ENCODE peak calls at places on chromosomes 3 and 15, in four cellular contexts. Q is esophagus squamous epithelium, N is IMR-90, U is lower leg skin. H is an unnamed sample.

GRCh38 chr3:131749826-131750225 is 247.1 kb upstream of the MRPL3 start:
- DNase-seq in U (no peak), Q (no peak), N (no peak), H (no peak)

GRCh38 chr15:82646250-82647044 is 716 bp downstream of the CPEB1 start:
- DNase-seq in N (no peak), U (no peak), Q (no peak), H (no peak)

GRCh38 chr15:70827721-70828120 is 26.2 kb downstream of the LARP6 start:
- DNase-seq in U (no peak), Q (no peak), N (no peak), H (no peak)

GRCh38 chr3:130345487-130346079 is at the start of gene COL6A5:
- DNase-seq in N (no peak), U (no peak), Q (no peak), H (no peak)

GRCh38 chr3:153090973-153091372 is 71.1 kb upstream of the RAP2B start:
- DNase-seq in U (no peak), N (no peak), Q (no peak), H (no peak)

GRCh38 chr15:78034495-78035191 is 42.9 kb downstream of the TBC1D2B start:
- DNase-seq in U (peak; percentile 86), Q (no peak), N (peak; percentile 38), H (peak; percentile 92)

GRCh38 chr3:62036726-62037125 is 336.6 kb downstream of the FEZF2 start:
- DNase-seq in Q (no peak), U (no peak), N (no peak), H (no peak)

GRCh38 chr15:101536875-101537405 is 47.4 kb upstream of the PCSK6 start:
- DNase-seq in Q (no peak), N (no peak), U (peak; percentile 66), H (no peak)

GRCh38 chr3:52053307-52054304 is 2.8 kb downstream of the DUSP7 start:
- DNase-seq in U (peak; percentile 93), Q (no peak), N (peak; percentile 29), H (peak; percentile 76)

GRCh38 chr3:102129774-102130608 is 280.7 kb downstream of the NFKBIZ start:
- DNase-seq in Q (no peak), U (no peak), N (peak; percentile 86), H (peak; percentile 4)

GRCh38 chr15:67011620-67012005 is 53.8 kb upstream of the SMAD3 start:
- DNase-seq in N (no peak), U (no peak), Q (no peak), H (no peak)

GRCh38 chr3:98906230-98906629 is 4.7 kb upstream of the DCBLD2 start:
- DNase-seq in N (peak; percentile 90), Q (no peak), U (no peak), H (no peak)

GRCh38 chr3:124965413-124965812 is 30.9 kb upstream of the MUC13 start:
- DNase-seq in Q (no peak), U (no peak), N (peak; percentile 13), H (no peak)

DNA sequence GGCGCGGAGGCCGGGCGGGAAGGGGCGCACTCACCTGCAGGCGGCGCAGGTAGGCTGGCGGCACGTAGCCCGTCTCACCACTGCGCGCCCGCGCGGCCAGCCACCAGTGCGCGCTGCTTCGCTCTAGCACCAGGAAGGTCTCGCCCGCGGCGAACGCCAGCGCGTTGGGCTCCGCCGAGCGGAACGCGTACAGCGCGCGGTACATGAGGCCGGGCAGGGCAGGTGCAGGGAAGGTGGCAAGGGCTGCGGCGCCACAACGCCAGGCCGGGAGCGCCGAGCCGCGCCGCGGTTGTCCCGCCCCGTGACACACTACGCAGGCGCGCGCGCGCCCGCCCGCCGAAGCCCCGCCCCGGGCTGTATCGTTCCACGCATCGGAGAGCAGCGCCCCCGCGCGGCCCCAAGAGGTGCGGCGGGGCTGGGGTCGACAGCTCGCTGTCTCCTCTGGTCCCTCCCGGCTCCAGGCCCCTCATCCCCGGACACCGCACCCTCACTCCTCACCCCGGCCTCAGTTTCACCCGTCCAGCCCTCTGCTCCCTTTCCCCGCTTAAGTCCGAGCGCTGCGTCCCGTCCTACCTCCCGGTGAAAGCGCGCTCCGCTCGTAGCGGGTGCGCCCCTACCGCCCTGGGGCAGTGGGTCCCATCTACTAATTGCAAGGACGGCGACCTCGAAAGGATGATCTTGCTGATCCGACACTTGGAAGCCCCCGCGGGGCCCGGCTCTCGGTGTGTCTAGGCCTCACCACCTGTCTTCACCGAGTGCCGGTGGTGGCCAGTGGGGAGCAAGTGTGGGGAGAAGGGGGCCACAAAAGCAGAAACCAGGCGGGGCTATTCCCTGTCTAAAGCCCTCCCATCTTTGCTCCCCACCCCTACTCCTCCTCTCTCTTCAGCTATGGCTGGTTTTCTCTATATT is at the start of gene NCKIPSD:
- DNase-seq in N (peak; percentile 69), U (peak; percentile 97), Q (peak; percentile 43), H (peak; percentile 86)
- TF ChIP-seq POLR2A in N (no peak), U (no peak), Q (peak; percentile 53), H (peak; percentile 74)

DNA sequence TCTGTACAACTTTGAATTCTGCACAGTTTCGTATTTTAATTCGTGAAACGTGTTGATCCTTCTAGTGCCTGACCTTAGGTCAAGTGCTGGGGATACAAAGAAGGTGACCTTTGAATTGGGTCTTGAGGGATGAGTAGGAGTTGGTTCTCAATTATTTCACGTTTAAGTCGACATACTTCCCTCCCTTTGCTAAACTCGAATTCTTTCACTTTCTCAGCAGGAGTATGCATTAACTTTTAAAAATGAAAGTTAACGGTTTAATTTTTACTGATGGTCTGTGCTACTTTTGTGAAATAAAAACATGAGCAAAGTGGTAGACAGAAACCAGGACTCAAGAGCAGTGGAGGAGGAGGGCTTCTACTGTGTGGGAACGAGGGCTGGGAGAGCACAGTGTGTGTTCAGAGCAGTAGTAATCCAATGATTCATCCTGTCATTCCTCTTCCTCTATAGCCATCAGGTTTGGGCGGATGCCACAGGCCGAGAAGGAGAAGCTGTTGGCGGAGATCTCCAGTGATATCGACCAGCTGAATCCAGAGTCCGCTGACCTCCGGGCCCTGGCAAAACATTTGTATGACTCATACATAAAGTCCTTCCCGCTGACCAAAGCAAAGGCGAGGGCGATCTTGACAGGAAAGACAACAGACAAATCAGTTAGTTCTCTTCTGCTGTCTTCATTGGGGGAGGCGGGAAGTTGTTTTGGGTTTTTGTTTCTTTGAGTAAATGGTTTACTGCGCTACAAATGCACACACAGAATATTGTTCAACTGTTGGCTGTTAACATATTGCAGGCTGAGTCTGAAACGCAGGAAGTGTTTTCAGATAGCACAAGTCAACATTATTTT is 78.6 kb upstream of the TSEN2 start:
- DNase-seq in Q (peak; percentile 36), N (peak; percentile 97), U (peak; percentile 95), H (peak; percentile 77)
- TF ChIP-seq POLR2A in Q (no peak), N (no peak), U (no peak), H (no peak)

DNA sequence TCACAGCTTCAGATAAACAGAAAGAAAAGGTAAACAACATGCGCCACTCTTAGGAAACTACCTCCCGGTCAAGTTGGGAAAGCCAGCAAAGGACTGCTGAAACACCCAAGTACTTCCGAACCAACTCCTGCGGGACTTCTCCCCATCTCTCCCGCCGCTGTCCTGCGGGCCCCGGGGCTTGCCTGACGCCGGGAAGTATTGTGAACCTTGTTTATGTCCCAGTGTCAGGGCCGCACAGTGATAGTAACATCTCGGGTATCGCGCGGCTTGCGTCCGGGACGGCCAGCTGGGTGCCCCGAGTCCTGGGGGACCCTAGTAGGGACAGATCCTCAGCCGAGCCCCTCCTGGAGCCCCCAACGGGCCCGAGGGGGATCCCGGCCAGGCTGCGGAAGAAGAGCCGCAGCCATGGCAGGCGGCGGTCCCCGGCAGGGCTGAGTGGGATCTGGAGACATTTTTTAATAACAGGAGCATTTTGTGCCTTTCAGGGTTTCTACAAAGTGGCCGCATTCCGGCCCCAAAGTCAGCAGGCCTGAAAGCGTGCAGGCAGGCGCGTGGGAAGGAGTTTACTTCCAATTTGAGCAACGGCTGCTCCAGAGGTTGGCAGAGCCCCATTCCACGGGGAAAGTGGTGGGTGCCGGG is 718 bp downstream of the CLPX start:
- DNase-seq in N (peak; percentile 57), Q (no peak), U (peak; percentile 92), H (peak; percentile 73)
- TF ChIP-seq POLR2A in N (no peak), Q (peak; percentile 29), U (no peak), H (no peak)

DNA sequence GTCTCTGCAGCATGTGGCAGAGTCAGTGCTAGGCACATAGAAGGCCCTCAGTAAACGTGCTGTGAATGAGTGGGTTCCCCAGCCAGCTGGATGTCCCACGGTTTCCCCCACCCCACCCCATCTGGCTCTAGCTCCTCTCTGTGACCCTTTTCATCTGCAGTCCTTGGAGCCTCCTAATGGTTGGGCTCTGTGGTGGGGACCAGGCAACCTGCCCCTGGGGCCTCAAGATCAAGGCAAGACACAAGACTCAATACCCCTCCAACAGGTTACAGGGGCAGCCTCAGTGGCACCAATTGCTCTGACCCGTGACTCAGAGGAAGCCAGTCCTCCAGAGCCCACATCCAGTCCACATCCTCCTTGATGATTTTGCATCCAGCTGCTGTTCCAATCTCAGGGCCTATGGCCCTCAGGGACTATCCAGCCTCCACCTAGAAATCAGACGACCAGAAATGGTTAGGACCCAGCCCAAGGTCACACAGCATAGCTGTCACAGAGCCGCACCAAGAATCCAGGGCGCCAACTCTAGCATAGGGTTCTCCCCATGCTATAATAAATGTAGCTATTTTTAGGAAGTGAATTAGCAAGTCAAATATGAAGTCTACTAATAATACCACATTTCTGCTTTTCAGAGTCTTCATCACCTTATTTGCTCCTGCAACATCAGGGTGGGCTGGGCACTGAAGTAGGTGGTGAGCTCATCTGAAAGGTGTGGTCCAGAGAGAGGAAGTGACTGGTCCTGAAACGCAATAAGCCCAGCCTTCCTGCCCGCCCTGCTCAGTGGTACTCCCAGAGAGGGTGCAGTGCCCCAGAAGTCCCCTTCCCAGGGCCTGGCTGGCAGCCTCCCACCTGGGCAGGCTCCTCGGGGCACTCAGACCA is 17.4 kb upstream of the CYP11A1 start:
- DNase-seq in N (no peak), Q (no peak), U (no peak), H (peak; percentile 59)
- TF ChIP-seq POLR2A in N (no peak), Q (no peak), U (no peak), H (no peak)

GRCh38 chr15:59659366-59659765 is 2.1 kb upstream of the GTF2A2 start:
- DNase-seq in U (no peak), Q (no peak), N (no peak), H (no peak)

GRCh38 chr15:59654043-59654442 is 3.3 kb downstream of the GTF2A2 start:
- DNase-seq in N (no peak), U (no peak), Q (no peak), H (peak; percentile 35)

GRCh38 chr15:59662260-59662659 is 4.9 kb upstream of the GTF2A2 start:
- DNase-seq in U (no peak), N (peak; percentile 59), Q (no peak), H (no peak)

GRCh38 chr15:59657635-59658125 is 365 bp upstream of the GTF2A2 start:
- DNase-seq in U (peak; percentile 84), Q (no peak), N (no peak), H (no peak)

DNA sequence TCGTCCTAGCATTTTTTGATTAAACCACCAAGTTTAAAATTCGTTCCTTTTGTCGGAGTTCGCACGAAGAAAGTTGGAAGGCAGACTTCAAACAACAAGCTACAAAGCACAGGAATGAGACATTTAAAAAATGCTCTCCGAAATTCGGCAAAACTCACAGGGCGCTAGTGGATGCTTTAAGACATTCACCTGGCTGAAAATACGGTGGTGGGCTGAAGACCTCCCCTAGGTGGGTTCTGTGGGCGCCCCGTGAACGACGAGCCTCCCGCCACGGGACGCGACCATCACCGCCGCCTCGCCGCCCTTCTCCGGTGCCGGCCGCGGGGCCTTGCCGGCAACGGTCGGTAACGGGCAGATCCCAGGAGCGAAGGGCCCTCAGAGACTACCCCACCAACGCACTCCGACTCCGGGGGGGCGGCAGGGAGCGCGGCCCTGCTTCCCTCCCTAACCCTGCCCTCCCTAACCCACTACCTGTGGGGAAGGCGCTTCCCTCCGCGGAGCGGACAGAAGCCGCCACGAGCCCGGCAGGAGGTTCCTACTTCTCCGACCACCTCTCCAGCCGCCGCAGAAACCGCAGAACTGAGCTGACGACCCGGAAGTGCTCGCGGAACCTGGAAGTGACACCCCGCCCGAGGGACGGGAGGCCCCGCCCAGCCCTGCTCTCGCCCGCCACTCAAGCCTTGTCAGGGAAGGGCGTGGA is at the start of gene GTF2A2:
- DNase-seq in N (peak; percentile 92), U (peak; percentile 99), Q (peak; percentile 78), H (peak; percentile 97)
- TF ChIP-seq POLR2A in N (peak; percentile 88), U (no peak), Q (peak; percentile 47), H (peak; percentile 86)

H was measured in NB4.